ENCODE peak calls at places on chromosomes 2 and 18, in nine cellular contexts. Z is WTC11; F is WERI-Rb-1; K is KBM-7; U is neuronal stem cell; V is AG20443; L is stimulated activated CD8-positive, alpha-beta memory T cell treated with anti-CD3 and anti-CD28 coated beads, Interleukin-2, amount 100 ng/mL, for 1 hour; S is activated CD4-positive, alpha-beta T cell treated with anti-CD3 and anti-CD28 coated beads for 36 hours; B is EL. C is an unnamed sample.

GRCh38 chr2:23381084-23381483 is 3.9 kb upstream of the KLHL29 start:
- DNase-seq in Z (no peak), F (no peak), K (peak), U (no peak), V (peak), L (no peak), S (peak), B (peak), C (peak)

GRCh38 chr2:9264301-9264700 is 57.7 kb downstream of the ASAP2 start:
- DNase-seq in Z (no peak), F (no peak), K (no peak), U (no peak), V (peak), L (no peak), S (no peak), B (peak), C (no peak)

GRCh38 chr2:126823951-126824350 is 74.7 kb upstream of the TEX51 start:
- DNase-seq in Z (no peak), F (no peak), K (no peak), U (no peak), V (no peak), L (no peak), S (no peak), B (no peak), C (no peak)

GRCh38 chr2:159773426-159773825 is 24.6 kb downstream of the CD302 start:
- DNase-seq in Z (no peak), F (no peak), K (no peak), U (no peak), V (no peak), L (no peak), S (no peak), B (peak), C (no peak)

GRCh38 chr2:62118160-62118559 is 77.8 kb upstream of the B3GNT2 start:
- DNase-seq in Z (no peak), F (no peak), K (no peak), U (no peak), V (no peak), L (no peak), S (no peak), B (no peak), C (no peak)

GRCh38 chr2:42095923-42096408 is 48.1 kb downstream of the PKDCC start:
- DNase-seq in Z (peak), F (peak), K (peak), U (peak), V (peak), L (peak), S (peak), B (peak), C (no peak)

GRCh38 chr2:97704989-97705388 is 8.4 kb upstream of the ZAP70 start:
- DNase-seq in Z (no peak), F (no peak), K (no peak), U (no peak), V (no peak), L (no peak), S (no peak), B (no peak), C (no peak)

GRCh38 chr2:211454684-211455083 is 898.3 kb downstream of the CPS1 start:
- DNase-seq in Z (no peak), F (no peak), K (no peak), U (peak), V (no peak), L (no peak), S (no peak), B (no peak), C (no peak)

GRCh38 chr18:26454192-26454591 is 94.2 kb downstream of the KCTD1 start:
- DNase-seq in Z (no peak), F (no peak), K (no peak), U (no peak), V (no peak), L (no peak), S (no peak), B (no peak), C (no peak)

GRCh38 chr18:22169011-22169888 is at the start of gene GATA6:
- DNase-seq in Z (peak), F (peak), K (peak), U (peak), V (peak), L (no peak), S (peak), B (peak), C (peak)

GRCh38 chr2:30373881-30374302 is 73.2 kb upstream of the LCLAT1 start:
- DNase-seq in Z (no peak), F (peak), K (no peak), U (no peak), V (peak), L (no peak), S (peak), B (peak), C (no peak)

GRCh38 chr18:57901819-57902600 is 98.9 kb upstream of the ATP8B1 start:
- DNase-seq in Z (no peak), F (no peak), K (no peak), U (no peak), V (no peak), L (no peak), S (no peak), B (no peak), C (no peak)

GRCh38 chr2:188786368-188786781 is 187.8 kb upstream of the COL3A1 start:
- DNase-seq in Z (no peak), F (no peak), K (no peak), U (no peak), V (peak), L (no peak), S (no peak), B (peak), C (no peak)

GRCh38 chr18:48904086-48904485 is 46.7 kb downstream of the SMAD7 start:
- DNase-seq in Z (no peak), F (no peak), K (no peak), U (no peak), V (no peak), L (no peak), S (no peak), B (peak), C (no peak)

GRCh38 chr2:171837736-171838135 is 56.3 kb downstream of the SLC25A12 start:
- DNase-seq in Z (no peak), F (no peak), K (no peak), U (no peak), V (peak), L (no peak), S (no peak), B (no peak), C (no peak)

GRCh38 chr2:127218843-127219715 is 1.0 kb downstream of the CYP27C1 start:
- DNase-seq in Z (peak), F (peak), K (no peak), U (peak), V (peak), L (no peak), S (peak), B (no peak), C (no peak)

GRCh38 chr2:231519975-231520555 is 10.2 kb downstream of the NMUR1 start:
- DNase-seq in Z (no peak), F (no peak), K (no peak), U (no peak), V (peak), L (no peak), S (no peak), B (no peak), C (no peak)

GRCh38 chr18:10726198-10727068 is 200.6 kb downstream of the NAPG start:
- DNase-seq in Z (no peak), F (peak), K (no peak), U (no peak), V (no peak), L (no peak), S (peak), B (no peak), C (no peak)

GRCh38 chr2:170144758-170145157 is 33.2 kb upstream of the MYO3B start:
- DNase-seq in Z (no peak), F (no peak), K (no peak), U (no peak), V (no peak), L (no peak), S (no peak), B (no peak), C (no peak)

GRCh38 chr2:201891676-201892075 is 85.3 kb downstream of the CDK15 start:
- DNase-seq in Z (no peak), F (no peak), K (no peak), U (no peak), V (no peak), L (no peak), S (no peak), B (no peak), C (no peak)

GRCh38 chr2:176845718-176846117 is 366.9 kb upstream of the HNRNPA3 start:
- DNase-seq in Z (no peak), F (no peak), K (no peak), U (no peak), V (no peak), L (no peak), S (no peak), B (no peak), C (no peak)

GRCh38 chr18:57429607-57430165 is 5.5 kb upstream of the ONECUT2 start:
- DNase-seq in Z (no peak), F (no peak), K (no peak), U (peak), V (no peak), L (no peak), S (peak), B (no peak), C (no peak)

GRCh38 chr2:129481306-129482219 is 497.9 kb upstream of the RAB6C start:
- DNase-seq in Z (no peak), F (no peak), K (no peak), U (no peak), V (no peak), L (no peak), S (no peak), B (no peak), C (no peak)

GRCh38 chr2:52658598-52658997 is 1109.0 kb upstream of the CHAC2 start:
- DNase-seq in Z (no peak), F (no peak), K (no peak), U (no peak), V (no peak), L (no peak), S (no peak), B (no peak), C (no peak)

GRCh38 chr2:104897515-104898184 is 43.7 kb downstream of the POU3F3 start:
- DNase-seq in Z (no peak), F (no peak), K (no peak), U (no peak), V (peak), L (no peak), S (no peak), B (no peak), C (no peak)

GRCh38 chr18:36693931-36694661 is 134.7 kb downstream of the TPGS2 start:
- DNase-seq in Z (no peak), F (peak), K (no peak), U (no peak), V (peak), L (no peak), S (no peak), B (peak), C (no peak)

GRCh38 chr18:50902797-50903196 is 23.9 kb downstream of the ME2 start:
- DNase-seq in Z (no peak), F (no peak), K (no peak), U (no peak), V (no peak), L (no peak), S (no peak), B (no peak), C (no peak)

C was measured in thoracic aorta.